ENCODE peak calls at places on chromosomes 6 and 20, in five cellular contexts. S is GM23338, G is lower lobe of right lung, Y is HCT116, B is fibroblast of lung. J is an unnamed sample. For H3K4me1, the result is how much of the 10 kb centered on the place peaks cover.

GRCh38 chr6:105077592-105078463 is 102.0 kb downstream of the POPDC3 start:
- DNase-seq in S (peak), B (peak), Y (peak), G (no peak), J (no peak)

GRCh38 chr6:41675176-41675767 is 37.0 kb downstream of the MDFI start:
- DNase-seq in G (no peak), Y (no peak), B (no peak), S (no peak), J (peak)

GRCh38 chr20:34562643-34563042 is 4.1 kb downstream of the MAP1LC3A start:
- DNase-seq in B (peak), Y (no peak), G (no peak), S (peak), J (no peak)

GRCh38 chr20:45080867-45081616 is 19.9 kb downstream of the KCNS1 start:
- DNase-seq in S (peak), Y (peak), G (no peak), B (no peak), J (no peak)

GRCh38 chr6:61558796-61559195 is 727.2 kb downstream of the KHDRBS2 start:
- DNase-seq in G (no peak), Y (no peak), S (no peak), B (no peak), J (no peak)

GRCh38 chr20:33697129-33697528 is 10.9 kb upstream of the E2F1 start:
- DNase-seq in S (no peak), Y (no peak), G (no peak), B (peak), J (no peak)

GRCh38 chr6:129646617-129647016 is 63.4 kb downstream of the ARHGAP18 start:
- DNase-seq in Y (no peak), B (no peak), S (no peak), G (no peak), J (no peak)

GRCh38 chr6:18151801-18152200 is 3.1 kb downstream of the TPMT start:
- DNase-seq in G (no peak), Y (no peak), B (no peak), S (no peak), J (no peak)

GRCh38 chr6:107290491-107290890 is 168.9 kb downstream of the PDSS2 start:
- DNase-seq in B (no peak), Y (no peak), S (peak), G (no peak), J (no peak)

GRCh38 chr6:72083976-72084375 is 197.6 kb downstream of the RIMS1 start:
- DNase-seq in B (no peak), S (no peak), G (no peak), Y (no peak), J (no peak)

GRCh38 chr6:11613858-11614257 is 76.3 kb downstream of the TMEM170B start:
- DNase-seq in Y (peak), S (no peak), B (peak), G (no peak), J (no peak)

GRCh38 chr6:81700414-81700813 is 52.1 kb downstream of the TENT5A start:
- DNase-seq in S (no peak), Y (no peak), G (no peak), B (peak), J (no peak)

GRCh38 chr6:46134216-46134615 is 4.4 kb downstream of the ENPP4 start:
- DNase-seq in G (no peak), S (no peak), B (no peak), Y (no peak), J (no peak)

GRCh38 chr6:14000901-14001300 is 76.1 kb downstream of the RNF182 start:
- DNase-seq in Y (no peak), S (no peak), G (no peak), B (no peak), J (no peak)

GRCh38 chr6:113362542-113363430 is 494.4 kb upstream of the MARCKS start:
- DNase-seq in B (peak), G (no peak), S (peak), Y (no peak), J (no peak)

GRCh38 chr6:91860951-91861350 is 1274.1 kb upstream of the MAP3K7 start:
- DNase-seq in B (peak), S (no peak), Y (no peak), G (no peak), J (no peak)

GRCh38 chr6:77015350-77015749 is 447.9 kb downstream of the HTR1B start:
- DNase-seq in Y (no peak), B (peak), G (no peak), S (no peak), J (no peak)

GRCh38 chr20:14991023-14991422 is 653.6 kb upstream of the FLRT3 start:
- DNase-seq in Y (no peak), B (no peak), S (no peak), G (no peak), J (no peak)

GRCh38 chr6:163708459-163708858 is 293.9 kb downstream of the QKI start:
- DNase-seq in S (no peak), Y (no peak), B (no peak), G (no peak), J (no peak)
- H3K4me1 ChIP-seq in S (under half), Y (under half), B (under half), G (half or more), J (under half)

GRCh38 chr6:70292144-70292543 is 10.7 kb downstream of the COL9A1 start:
- DNase-seq in B (no peak), G (no peak), Y (no peak), S (no peak), J (no peak)

DNA sequence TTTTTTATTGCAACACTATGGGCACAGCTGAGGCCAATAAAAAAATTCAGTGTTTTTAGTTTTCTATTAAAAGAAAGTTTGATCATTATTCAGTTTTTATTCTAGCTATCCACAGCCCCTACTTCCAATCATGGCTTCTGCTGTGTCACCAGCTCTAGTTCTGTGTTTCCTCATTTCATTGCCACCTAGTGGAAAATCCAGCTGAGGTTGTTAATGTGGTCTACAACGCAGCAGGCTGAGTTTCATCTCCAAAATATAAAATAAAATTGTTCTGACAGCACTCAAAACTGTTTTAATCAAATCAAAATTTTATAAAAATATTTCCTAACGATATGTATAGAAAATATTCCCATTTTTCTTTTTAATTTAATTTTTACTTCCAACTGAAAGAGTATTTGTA is 13.6 kb downstream of the COL9A1 start:
- DNase-seq in Y (no peak), S (peak), B (no peak), G (no peak), J (no peak)
- H3K4me1 ChIP-seq in Y (under half), S (under half), B (under half), G (under half), J (under half)

GRCh38 chr6:85460951-85461805 is 11.3 kb downstream of the NT5E start:
- DNase-seq in S (no peak), B (peak), Y (no peak), G (no peak), J (no peak)
- H3K4me1 ChIP-seq in S (under half), B (half or more), Y (half or more), G (under half), J (under half)

DNA sequence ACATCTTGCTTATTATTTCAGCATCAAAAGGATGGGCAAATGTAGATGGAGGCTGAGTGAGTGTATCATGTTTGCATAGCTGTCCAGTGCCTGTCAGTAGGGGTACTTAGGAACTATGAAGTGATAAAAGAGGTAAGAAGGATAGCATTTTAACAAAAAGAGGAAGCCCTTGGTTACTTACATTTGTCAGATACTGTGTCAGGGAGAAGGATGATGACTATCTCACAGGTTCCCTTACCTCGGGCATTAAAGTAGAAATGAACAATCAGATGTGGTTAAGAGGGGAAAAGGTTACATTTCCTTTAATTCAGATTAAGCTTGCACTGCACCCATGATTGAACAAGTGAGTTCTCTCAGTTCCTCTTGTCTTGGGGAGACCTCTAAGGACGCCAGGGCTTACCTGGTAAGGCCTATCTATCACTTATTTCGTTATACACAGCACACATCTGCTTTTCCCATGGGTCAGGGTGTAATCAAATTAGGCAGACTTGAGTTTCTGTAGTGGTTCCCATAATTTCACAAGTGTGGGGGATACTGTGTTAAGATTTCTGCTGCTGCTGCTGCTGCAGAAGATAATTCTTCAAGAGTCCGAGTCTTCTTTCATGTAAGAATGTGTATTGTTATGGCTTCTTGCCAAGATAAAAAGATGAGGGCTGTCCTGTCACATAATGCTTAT is 4.5 kb downstream of the FOXO3 start:
- DNase-seq in B (no peak), S (no peak), Y (no peak), G (no peak), J (no peak)
- H3K4me1 ChIP-seq in B (under half), S (under half), Y (under half), G (half or more), J (under half)

DNA sequence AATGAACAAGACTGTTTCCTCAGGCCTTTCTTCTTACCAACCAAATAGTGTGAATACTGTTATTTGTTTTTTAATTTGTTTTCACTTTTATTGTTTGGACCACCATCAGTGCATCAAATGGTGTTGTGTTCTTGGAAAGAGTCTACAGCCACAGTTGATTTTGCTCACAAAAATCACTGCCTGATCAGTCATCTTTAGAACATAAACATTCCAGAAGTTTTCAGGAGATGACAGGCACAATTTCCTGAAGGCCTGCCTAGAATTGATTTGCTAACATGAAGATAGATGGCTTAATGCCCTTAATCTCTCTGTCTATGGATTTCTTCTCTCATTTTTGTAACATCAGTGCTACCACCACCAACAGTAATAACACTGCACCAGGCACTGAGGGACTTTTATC is 13.5 kb downstream of the IL22RA2 start:
- DNase-seq in S (no peak), B (no peak), Y (no peak), G (no peak), J (no peak)
- H3K4me1 ChIP-seq in S (under half), B (under half), Y (under half), G (under half), J (under half)

DNA sequence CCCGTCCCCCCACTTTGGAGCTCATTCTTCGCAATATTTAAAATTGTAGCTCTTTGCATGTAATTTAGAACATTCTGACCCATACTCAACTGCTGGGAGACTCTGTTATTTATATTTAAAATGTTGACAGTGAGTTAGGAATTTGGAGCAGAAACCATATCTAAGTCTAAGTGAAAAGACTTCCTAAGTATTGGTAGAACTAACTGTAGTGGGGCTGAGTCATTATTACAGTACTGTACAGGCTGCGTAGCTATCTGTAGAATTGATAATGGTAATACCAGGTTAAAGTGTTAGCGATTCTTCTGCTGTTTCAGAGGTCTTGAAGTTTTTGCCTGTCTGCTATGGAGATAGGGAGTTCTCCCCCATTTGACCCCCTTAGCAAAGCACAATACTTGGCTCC is 3.6 kb downstream of the TOP1 start:
- DNase-seq in Y (no peak), B (peak), G (no peak), S (no peak), J (no peak)
- H3K4me1 ChIP-seq in Y (under half), B (under half), G (half or more), S (under half), J (under half)

GRCh38 chr6:128518531-128519131 is 1.8 kb downstream of the PTPRK start:
- DNase-seq in B (no peak), G (no peak), Y (no peak), S (no peak), J (no peak)
- H3K4me1 ChIP-seq in B (under half), G (under half), Y (under half), S (under half), J (under half)

DNA sequence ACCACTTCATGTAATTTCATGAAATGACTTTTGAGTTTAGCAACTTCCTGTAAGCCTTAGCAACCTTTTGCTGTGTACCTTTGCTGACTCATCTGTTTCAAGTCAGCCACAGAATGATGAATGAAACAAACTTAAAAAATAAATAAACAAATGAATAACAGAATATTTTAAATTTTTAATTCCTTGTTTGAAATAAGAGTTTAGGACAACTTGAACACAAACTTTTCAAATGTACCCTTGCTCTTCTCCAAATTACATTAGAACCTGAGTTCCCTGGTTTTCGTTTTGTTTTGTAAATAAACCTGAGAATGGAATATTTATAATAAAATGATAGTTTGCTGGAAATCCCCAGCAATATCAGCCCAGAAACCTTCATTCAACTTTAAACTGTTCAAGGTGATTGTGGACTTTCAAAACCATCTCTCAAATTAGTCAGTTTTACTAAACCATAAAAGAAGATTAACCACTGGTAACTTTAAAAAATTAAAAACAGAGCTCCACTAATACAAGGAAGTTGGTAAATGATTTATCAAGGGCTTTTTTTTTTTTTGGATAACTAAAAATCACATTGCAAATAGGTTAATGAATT is 10.1 kb downstream of the MBOAT1 start:
- DNase-seq in Y (no peak), G (no peak), S (no peak), B (peak), J (no peak)
- H3K4me1 ChIP-seq in Y (under half), G (half or more), S (under half), B (under half), J (under half)

DNA sequence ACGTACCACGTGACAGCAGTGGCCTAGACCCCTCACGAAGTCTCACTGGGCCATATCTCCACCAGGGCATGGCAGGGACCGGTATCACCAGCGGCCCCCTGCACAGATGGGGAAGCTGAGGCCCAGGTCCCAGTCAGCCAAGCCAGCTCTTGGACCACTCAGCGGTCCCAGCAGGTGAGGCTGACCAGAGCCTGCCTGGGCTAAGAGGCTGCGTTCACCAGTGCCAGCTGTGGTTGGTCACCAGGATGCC is 2.6 kb upstream of the MRGBP start:
- DNase-seq in G (no peak), S (no peak), B (no peak), Y (no peak), J (no peak)
- H3K4me1 ChIP-seq in G (under half), S (under half), B (under half), Y (under half), J (under half)

J was measured in kidney.